ENCODE peak calls at places on chromosome 3, in eight cellular contexts. M, V, B, D, L, H, W and C are unnamed samples.

GRCh38 chr3:120753831-120754230 is 11.3 kb downstream of the GTF2E1 start:
- DNase-seq in V (no peak), L (no peak), H (no peak), W (no peak), D (no peak), M (peak), B (no peak), C (no peak)

GRCh38 chr3:175383813-175384212 is 524.7 kb downstream of the NAALADL2 start:
- DNase-seq in B (no peak), L (no peak), W (no peak), D (no peak), H (no peak), V (no peak), M (peak), C (no peak)

GRCh38 chr3:114456742-114457141 is 162.9 kb downstream of the TIGIT start:
- DNase-seq in L (no peak), V (no peak), B (no peak), W (peak), H (no peak), D (peak), M (no peak), C (no peak)

GRCh38 chr3:74089854-74090253 is 465.1 kb upstream of the PDZRN3 start:
- DNase-seq in L (no peak), V (no peak), W (no peak), H (no peak), B (no peak), D (no peak), M (no peak), C (no peak)

GRCh38 chr3:40631341-40631995 is 106.7 kb downstream of the ZNF621 start:
- DNase-seq in H (peak), M (no peak), L (no peak), V (no peak), B (no peak), D (no peak), W (no peak), C (no peak)

GRCh38 chr3:128076465-128076782 is 24.2 kb downstream of the SEC61A1 start:
- DNase-seq in M (no peak), W (no peak), D (no peak), B (no peak), V (peak), H (no peak), L (no peak), C (no peak)

GRCh38 chr3:114299421-114299820 is 5.6 kb downstream of the TIGIT start:
- DNase-seq in H (no peak), W (peak), B (no peak), L (no peak), M (no peak), V (no peak), D (peak), C (no peak)

GRCh38 chr3:194097141-194097880 is 38.6 kb upstream of the HES1 start:
- DNase-seq in V (no peak), L (peak), W (no peak), H (no peak), D (peak), B (no peak), M (peak), C (no peak)

GRCh38 chr3:194112120-194113106 is 23.5 kb upstream of the HES1 start:
- DNase-seq in V (no peak), D (peak), H (no peak), L (no peak), B (no peak), M (no peak), W (no peak), C (no peak)

GRCh38 chr3:24588568-24588967 is 93.9 kb upstream of the THRB start:
- DNase-seq in L (no peak), H (no peak), W (no peak), D (no peak), V (no peak), M (no peak), B (no peak), C (no peak)

GRCh38 chr3:194166682-194167479 is 30.9 kb downstream of the HES1 start:
- DNase-seq in D (peak), L (peak), H (no peak), B (no peak), M (peak), V (no peak), W (no peak), C (no peak)

GRCh38 chr3:16300881-16301359 is 35.9 kb downstream of the OXNAD1 start:
- DNase-seq in W (peak), D (peak), H (no peak), L (no peak), B (no peak), M (no peak), V (no peak), C (no peak)

GRCh38 chr3:160448845-160449659 is 534 bp downstream of the TRIM59 start:
- DNase-seq in W (peak), V (no peak), D (no peak), B (no peak), M (peak), H (no peak), L (no peak), C (peak)

GRCh38 chr3:160447544-160447943 is 2.0 kb downstream of the TRIM59 start:
- DNase-seq in D (no peak), W (no peak), L (no peak), H (no peak), V (no peak), M (peak), B (no peak), C (no peak)

GRCh38 chr3:160450846-160451245 is 1.3 kb upstream of the TRIM59 start:
- DNase-seq in L (no peak), W (no peak), D (no peak), B (peak), V (no peak), H (no peak), M (peak), C (no peak)

GRCh38 chr3:160451602-160452001 is 2.0 kb upstream of the TRIM59 start:
- DNase-seq in V (no peak), D (no peak), W (no peak), M (no peak), B (no peak), H (no peak), L (no peak), C (no peak)

DNA sequence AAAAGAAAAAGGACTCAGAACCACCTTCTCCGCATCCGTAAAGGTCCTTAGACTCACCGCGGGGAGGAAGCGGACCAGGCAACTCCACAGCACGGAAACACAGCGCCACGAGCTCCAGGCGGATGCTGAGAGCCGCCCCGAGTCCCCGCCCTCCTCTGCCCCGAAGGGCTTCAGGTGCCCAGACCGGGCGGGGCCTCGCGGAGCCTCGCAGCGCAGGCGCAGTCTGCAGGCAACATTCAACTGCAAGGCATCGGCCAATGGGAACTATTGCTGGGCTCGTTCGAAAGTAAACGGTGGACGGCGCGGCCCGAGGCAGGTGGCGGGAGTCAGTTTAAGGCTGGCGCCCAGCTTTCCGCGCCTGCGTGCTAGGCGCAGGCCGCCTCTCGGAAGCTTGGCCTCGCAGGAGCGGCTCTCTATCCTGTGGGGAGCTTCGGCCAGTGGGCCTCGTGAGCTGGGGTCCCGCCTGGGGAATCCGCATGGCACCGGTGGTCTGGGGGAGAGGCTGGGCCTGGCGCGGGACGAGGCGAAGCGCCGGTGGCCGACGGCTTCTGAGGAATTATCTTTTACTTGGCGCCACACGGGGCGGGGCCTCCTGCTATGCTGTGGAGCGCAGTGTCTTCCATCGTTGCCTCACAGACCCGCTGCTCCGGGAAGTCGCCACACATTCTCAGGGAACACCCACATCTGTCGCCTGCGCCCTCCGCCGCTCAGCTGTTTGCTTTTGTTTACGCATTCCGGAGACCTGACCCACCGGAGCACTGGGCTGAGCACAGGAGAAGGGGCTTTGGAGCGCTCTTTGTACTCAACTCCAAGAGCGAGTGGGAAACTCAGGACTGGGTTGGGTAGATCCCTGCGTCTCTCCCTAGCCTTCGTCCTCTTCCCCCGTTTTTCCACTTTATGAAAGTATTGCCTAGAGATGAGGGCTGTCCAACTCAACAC is at the start of gene TRIM59:
- DNase-seq in M (peak), L (peak), V (peak), B (peak), D (peak), H (peak), W (peak), C (peak)
- TF ChIP-seq CTCF in M (no peak), L (no peak), V (no peak), B (peak), D (no peak), H (no peak), W (no peak), C (no peak)

GRCh38 chr3:126103121-126104027 is 19.4 kb upstream of the SLC41A3 start:
- DNase-seq in L (no peak), D (no peak), V (no peak), M (no peak), W (peak), H (peak), B (no peak), C (no peak)
- TF ChIP-seq CTCF in L (no peak), D (no peak), V (no peak), M (no peak), W (peak), H (no peak), B (peak), C (no peak)

DNA sequence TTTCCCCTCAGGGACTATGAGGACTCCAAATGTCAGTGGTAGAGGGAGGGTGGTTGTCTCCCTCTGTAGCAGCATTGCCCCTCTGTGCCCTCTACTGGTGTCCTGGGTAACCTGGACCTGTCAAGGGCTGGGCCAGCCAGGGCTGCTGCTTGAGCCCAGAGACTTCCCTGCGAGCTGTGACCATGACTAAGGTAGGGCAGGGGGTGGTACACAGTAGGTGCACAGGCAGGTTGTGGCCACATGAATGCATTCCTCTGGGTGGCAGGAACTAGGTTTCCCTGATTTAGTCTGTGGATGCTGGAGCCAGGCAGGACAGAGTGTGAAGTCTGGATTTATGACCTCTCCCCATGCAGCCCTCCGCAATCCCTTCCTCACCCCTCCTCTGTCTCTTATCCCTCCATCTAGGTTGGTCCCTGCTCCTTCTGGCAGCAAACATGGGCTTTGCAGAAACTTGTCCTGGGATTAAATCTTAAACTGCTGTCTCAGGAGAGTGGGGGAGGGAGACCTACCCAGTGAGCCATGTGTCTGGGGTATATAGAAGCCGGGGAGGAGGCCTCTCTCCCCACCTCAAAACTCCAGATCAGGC is 8.7 kb upstream of the SEMA3F start:
- DNase-seq in V (no peak), W (no peak), M (no peak), D (no peak), B (no peak), L (no peak), H (no peak), C (no peak)
- TF ChIP-seq CTCF in V (no peak), W (no peak), M (no peak), D (no peak), B (no peak), L (no peak), H (no peak), C (no peak)

DNA sequence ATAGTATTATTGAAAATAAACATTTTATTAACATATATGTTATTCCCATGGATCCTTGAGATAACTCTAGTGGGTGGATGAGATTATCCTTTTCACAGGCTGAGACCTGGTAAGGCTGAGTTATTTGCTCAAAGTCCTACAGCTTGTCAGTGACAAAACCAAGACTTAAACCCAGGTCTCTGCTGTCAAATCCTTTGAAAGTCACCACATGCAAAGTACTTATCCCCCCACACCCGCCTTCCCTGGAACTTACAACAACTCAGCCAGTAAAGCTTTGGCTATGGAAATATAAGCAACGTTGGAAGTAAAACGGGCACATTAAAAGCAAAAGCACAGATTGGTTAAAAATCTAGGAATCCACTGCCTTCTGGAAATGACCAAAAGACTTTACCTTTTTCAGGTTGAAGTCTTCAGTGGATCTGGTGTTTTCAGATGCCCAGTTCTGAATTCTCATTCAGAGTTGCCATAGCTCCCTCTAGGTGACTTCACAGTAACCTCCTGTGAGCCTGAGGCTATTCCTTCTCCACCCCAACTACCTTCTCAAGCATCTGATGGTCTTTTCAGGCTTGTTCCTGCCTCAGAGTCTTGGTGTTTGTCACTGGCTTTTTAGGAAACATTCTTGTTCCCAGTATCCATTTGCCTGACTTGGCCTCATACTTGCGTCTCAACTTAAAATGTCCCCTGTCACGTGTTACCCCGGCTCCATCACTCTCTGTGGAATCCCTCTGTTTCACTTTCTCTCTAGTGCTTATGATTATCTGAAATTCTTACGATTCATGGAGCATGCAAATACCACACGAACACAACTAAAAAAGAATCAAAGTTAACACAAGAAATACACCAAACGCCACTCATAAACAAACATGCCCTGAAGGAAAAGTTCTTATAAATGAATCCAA is 131.2 kb downstream of the MAGI1 start:
- DNase-seq in B (no peak), D (no peak), W (peak), V (no peak), M (no peak), H (no peak), L (no peak), C (no peak)
- TF ChIP-seq CTCF in B (no peak), D (peak), W (no peak), V (no peak), M (no peak), H (no peak), L (no peak), C (no peak)

DNA sequence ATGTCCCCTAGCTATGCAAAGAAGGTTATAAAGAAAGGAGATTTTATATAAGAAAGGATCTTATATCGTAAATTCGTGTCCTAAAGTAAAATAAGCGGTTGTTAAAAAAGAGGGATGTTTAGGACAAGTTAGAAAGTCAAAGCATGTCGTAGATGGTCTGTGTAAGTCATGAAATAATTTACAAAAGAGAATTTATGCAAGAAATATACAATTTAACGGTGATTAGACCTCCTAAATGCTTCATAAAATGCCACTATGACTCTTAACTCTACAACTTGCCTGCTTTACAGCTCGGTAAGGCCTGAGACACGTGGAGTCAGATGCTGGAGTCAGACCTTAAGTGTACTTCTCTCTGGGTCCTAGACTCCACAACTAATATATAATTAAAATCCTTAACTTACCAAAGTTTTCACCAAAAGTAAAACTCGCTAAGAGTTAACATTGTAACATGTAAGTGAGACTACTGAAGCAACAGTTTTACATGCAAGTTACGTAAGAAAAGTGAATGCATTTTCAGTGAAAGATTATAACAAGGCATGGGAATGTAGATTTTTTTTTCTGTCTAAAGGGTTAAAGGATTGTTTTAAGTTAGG is 13.3 kb upstream of the SRPRB start:
- DNase-seq in B (no peak), H (no peak), V (no peak), D (no peak), W (peak), L (no peak), M (peak), C (no peak)
- TF ChIP-seq CTCF in B (no peak), H (no peak), V (no peak), D (no peak), W (no peak), L (no peak), M (no peak), C (no peak)

GRCh38 chr3:136351905-136352304 is 101.8 kb downstream of the PCCB start:
- DNase-seq in V (no peak), M (no peak), W (no peak), B (no peak), L (no peak), D (no peak), H (no peak), C (no peak)
- TF ChIP-seq CTCF in V (peak), M (no peak), W (no peak), B (no peak), L (no peak), D (peak), H (no peak), C (no peak)

DNA sequence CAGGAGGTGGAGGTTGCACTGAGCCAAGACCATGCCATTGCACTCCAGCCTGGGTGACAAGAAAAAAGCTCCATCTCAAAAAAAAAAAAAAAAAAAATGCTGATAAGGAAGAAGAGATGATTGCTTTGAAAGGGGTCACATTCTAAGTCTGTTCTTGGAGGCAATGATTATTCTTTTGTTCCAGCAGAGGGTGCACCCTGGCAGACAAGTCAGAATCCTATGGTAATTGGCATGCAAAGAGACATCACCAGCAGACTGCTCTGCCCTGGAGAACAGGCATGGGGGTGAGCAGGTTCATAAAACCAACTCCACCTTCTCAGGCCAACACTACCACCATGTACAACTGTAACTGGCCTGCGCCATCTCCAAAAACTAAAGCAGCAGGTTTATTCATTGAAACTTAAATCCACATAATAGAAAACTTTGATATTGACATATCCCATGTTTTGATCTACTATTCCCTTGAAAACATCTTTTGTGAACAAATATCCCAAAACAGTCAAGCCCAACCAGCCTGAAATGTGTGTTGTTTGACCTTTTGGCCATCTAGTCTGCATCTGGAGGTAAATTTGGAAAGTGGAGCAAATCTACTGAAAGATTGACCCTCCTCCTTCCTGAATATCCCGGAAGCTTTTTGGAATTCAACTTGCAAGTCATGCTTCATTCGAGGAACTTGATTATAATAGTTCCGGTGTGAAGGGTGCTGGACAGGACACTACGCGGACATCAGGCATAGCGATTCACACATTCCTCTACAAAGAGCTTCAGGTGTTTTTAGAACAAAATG is 100.3 kb downstream of the MECOM start:
- DNase-seq in V (no peak), M (no peak), B (no peak), D (no peak), W (peak), H (no peak), L (no peak), C (no peak)
- TF ChIP-seq CTCF in V (no peak), M (peak), B (no peak), D (no peak), W (no peak), H (no peak), L (no peak), C (peak)

DNA sequence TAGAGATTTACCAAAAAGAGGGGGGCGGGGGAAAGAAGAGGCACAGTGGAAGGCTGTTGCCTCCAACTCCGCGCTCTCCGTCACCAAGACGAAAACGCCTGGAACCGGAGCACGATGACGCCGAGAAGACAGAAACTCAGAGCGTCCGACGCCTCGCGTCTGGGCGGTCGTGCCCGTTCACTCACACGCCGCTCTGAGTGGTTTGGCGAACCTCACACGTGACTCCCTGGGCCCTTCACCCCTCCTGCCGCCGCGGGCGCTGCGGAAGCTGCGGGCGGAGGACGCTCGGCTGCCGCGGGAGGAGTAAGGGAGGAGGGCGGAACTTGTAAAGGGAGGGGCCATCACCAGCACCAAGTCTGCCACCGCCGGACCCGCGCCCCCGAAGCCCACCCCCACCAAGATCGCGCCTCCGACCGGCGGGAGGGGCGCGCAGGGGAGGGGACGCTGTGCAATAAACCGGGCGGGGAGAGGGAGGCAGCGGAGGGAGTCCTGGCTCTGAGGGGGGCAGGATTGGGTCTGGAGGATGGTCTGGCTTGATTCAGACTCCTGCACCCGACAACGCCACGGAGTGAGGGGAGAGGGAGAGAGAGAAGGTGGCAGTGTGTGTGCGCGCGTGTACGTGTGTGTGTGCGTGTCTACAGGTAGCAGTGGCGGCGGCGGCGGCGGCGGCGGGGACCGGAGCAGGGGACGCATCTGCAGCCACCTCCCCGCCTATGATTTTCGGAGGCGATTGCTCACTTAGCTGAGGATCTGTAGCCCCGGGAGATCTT is 1.9 kb upstream of the NLGN1 start:
- DNase-seq in B (peak), H (peak), M (peak), D (peak), W (no peak), L (peak), V (peak), C (peak)
- TF ChIP-seq CTCF in B (peak), H (no peak), M (no peak), D (no peak), W (no peak), L (no peak), V (no peak), C (no peak)